ENCODE peak calls at places on chromosomes 5 and 9, in seven cellular contexts. F, H, N, K, J, T and L are unnamed samples.

GRCh38 chr5:33074548-33074947 is 363.4 kb downstream of the NPR3 start:
- DNase-seq in F (no peak), H (no peak), N (no peak), K (no peak), J (no peak), T (no peak), L (no peak)

GRCh38 chr5:13378073-13378472 is 566.4 kb downstream of the DNAH5 start:
- DNase-seq in F (no peak), H (no peak), N (no peak), K (no peak), J (no peak), T (no peak), L (no peak)

GRCh38 chr9:127661342-127661741 is 45.4 kb upstream of the CFAP157 start:
- DNase-seq in F (no peak), H (peak), N (no peak), K (no peak), J (no peak), T (no peak), L (no peak)

GRCh38 chr5:151204051-151204450 is 19.8 kb downstream of the CCDC69 start:
- DNase-seq in F (no peak), H (no peak), N (no peak), K (no peak), J (no peak), T (no peak), L (no peak)

GRCh38 chr5:143244990-143245389 is 158.5 kb downstream of the NR3C1 start:
- DNase-seq in F (no peak), H (no peak), N (no peak), K (no peak), J (no peak), T (no peak), L (no peak)

GRCh38 chr5:6686916-6687409 is 26.3 kb upstream of the TENT4A start:
- DNase-seq in F (no peak), H (no peak), N (no peak), K (no peak), J (peak), T (no peak), L (peak)

GRCh38 chr5:6311568-6312501 is 66.5 kb downstream of the MED10 start:
- DNase-seq in F (no peak), H (peak), N (no peak), K (no peak), J (no peak), T (no peak), L (no peak)

GRCh38 chr5:181271081-181271480 is 10.1 kb upstream of the TRIM52 start:
- DNase-seq in F (no peak), H (no peak), N (no peak), K (no peak), J (no peak), T (no peak), L (no peak)

GRCh38 chr9:98368366-98369065 is 113.1 kb upstream of the TBC1D2 start:
- DNase-seq in F (no peak), H (no peak), N (no peak), K (no peak), J (no peak), T (peak), L (no peak)

GRCh38 chr5:137939331-137939730 is 50.1 kb downstream of the PKD2L2 start:
- DNase-seq in F (no peak), H (no peak), N (no peak), K (no peak), J (no peak), T (no peak), L (no peak)

GRCh38 chr5:79795764-79796398 is 106.2 kb downstream of the CMYA5 start:
- DNase-seq in F (no peak), H (no peak), N (no peak), K (no peak), J (no peak), T (peak), L (no peak)

GRCh38 chr9:73824671-73825070 is 672.5 kb upstream of the RORB start:
- DNase-seq in F (no peak), H (no peak), N (no peak), K (peak), J (no peak), T (no peak), L (no peak)

GRCh38 chr5:92505925-92506324 is 1075.1 kb downstream of the NR2F1-AS1 start:
- DNase-seq in F (no peak), H (no peak), N (no peak), K (no peak), J (no peak), T (no peak), L (no peak)

GRCh38 chr9:89038354-89039091 is 47.3 kb downstream of the S1PR3 start:
- DNase-seq in F (no peak), H (no peak), N (no peak), K (no peak), J (no peak), T (no peak), L (peak)

GRCh38 chr5:14816999-14817761 is 54.4 kb downstream of the ANKH start:
- DNase-seq in F (no peak), H (no peak), N (no peak), K (no peak), J (no peak), T (no peak), L (no peak)

GRCh38 chr9:124792976-124793594 is 16.2 kb downstream of the OLFML2A start:
- DNase-seq in F (no peak), H (no peak), N (no peak), K (no peak), J (no peak), T (no peak), L (no peak)

GRCh38 chr9:13383216-13383615 is 103.7 kb upstream of the MPDZ start:
- DNase-seq in F (no peak), H (no peak), N (no peak), K (no peak), J (no peak), T (no peak), L (no peak)

GRCh38 chr5:10576790-10577189 is 12.9 kb downstream of the ANKRD33B start:
- DNase-seq in F (no peak), H (no peak), N (no peak), K (no peak), J (no peak), T (no peak), L (no peak)

DNA sequence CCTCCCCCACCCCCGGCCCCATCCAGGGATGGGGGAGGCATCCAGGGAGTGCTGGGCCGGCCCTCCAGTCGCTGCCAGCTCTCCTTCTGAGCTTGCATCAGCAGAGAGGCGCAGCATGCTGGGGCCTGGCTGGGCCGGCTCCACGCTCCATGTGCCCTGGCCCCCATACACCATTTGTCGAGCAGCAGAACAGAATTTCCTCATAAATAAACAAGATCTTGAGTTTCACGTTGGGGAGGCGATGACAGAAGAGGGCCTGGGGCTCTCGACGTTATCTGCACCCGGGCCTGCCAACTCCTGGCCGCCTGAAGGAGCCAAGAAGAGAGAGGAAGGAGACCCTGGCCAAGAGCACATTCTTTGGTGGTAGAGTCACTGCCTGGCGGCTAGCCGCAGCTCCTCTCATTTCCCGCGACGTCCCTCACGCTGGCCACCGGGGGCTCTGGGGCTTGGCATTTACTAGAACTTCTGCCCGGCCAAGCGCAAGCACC is 177.0 kb downstream of the FGF18 start:
- DNase-seq in F (no peak), H (no peak), N (no peak), K (peak), J (no peak), T (no peak), L (no peak)
- TF ChIP-seq JUND in F (peak), H (peak), N (no peak), K (peak), J (no peak), T (no peak), L (no peak)

DNA sequence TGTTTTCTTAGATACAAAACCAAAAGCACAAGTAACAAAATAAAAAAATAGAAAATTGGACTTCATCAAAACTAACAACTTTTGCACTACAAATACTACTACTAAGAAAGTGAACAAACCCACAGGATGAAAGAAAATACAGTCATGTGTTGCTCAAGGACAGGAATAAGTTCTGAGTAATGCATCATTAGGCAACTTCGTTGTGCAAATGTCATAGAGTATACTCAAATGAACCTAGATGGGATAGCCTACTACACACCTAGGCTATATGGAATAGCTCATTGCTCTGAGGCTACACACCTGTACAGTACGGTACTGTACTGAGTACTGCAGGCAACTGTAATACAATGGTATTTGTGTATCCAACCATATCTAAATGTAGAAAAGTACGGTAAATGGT is 88.3 kb downstream of the RAPGEF1 start:
- DNase-seq in F (no peak), H (no peak), N (no peak), K (no peak), J (peak), T (no peak), L (no peak)
- TF ChIP-seq JUND in F (no peak), H (no peak), N (no peak), K (no peak), J (no peak), T (no peak), L (no peak)

DNA sequence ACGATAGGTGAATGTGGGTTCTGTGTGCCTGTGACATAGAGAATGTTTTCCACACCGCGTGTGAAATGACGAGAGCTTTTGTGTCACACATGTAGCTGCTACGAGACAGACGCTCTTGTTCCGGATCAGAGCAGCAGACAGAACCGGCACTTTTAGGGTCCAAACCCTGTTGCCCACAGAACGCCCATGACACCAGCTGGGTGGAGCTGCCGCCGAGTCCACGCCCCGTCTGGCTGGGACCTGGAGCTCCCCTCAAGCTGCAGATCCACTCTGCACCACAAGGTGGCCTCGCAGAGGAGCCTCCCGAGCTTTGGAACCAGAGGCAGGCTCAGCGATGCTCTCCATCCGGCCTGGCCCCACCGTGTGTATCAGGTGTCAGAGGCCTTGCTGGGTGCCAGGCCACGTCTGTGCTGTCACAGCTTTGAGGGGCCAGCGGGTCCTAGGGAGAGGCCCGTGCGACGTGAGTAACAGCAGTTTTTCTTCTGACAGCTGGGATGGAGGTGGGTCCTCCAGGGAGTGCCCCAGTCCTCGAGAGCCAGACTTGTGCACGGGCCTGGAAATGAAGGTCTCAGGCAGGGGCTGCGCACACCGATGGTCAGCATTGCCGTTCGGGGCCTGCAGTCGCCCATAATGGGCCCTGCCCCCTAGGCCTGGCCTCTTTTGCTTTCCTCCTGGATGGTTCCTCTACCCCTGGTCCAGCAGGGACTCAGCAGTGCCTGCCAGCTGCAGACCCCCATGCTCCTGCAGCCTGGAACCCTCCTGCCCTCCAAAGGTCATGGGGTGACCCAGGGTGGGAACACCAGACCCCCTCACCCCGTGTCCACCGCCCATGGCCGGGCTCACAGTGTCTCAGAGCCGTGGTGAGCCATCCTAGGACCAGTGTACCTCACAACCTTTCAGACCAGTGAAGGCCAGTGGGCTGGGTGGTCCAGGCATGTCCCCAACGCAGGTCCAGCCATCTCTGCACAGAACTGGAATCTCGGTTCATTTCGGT is 2.5 kb upstream of the LRRC14B start:
- DNase-seq in F (peak), H (peak), N (peak), K (peak), J (peak), T (peak), L (peak)
- TF ChIP-seq JUND in F (no peak), H (no peak), N (no peak), K (no peak), J (no peak), T (no peak), L (no peak)

GRCh38 chr5:120152472-120152871 is 311.6 kb upstream of the PRR16 start:
- DNase-seq in F (no peak), H (no peak), N (no peak), K (no peak), J (no peak), T (no peak), L (no peak)
- TF ChIP-seq JUND in F (no peak), H (peak), N (no peak), K (no peak), J (no peak), T (no peak), L (no peak)

GRCh38 chr9:108108802-108109448 is 619.4 kb upstream of the KLF4 start:
- DNase-seq in F (no peak), H (no peak), N (no peak), K (no peak), J (peak), T (peak), L (no peak)
- TF ChIP-seq JUND in F (no peak), H (no peak), N (no peak), K (no peak), J (no peak), T (peak), L (no peak)

GRCh38 chr9:92385474-92385873 is 18.9 kb downstream of the OGN start:
- DNase-seq in F (no peak), H (no peak), N (no peak), K (no peak), J (no peak), T (no peak), L (no peak)
- TF ChIP-seq JUND in F (no peak), H (no peak), N (no peak), K (no peak), J (no peak), T (no peak), L (no peak)